ENCODE peak calls at places on chromosomes 16 and 17, in nine cellular contexts. One of them, this sample, is unnamed.

GRCh38 chr17:38715216-38715943 is 10.3 kb downstream of the MLLT6 start:
- DNase-seq in activated CD4-positive, alpha-beta T cell treated with anti-CD3 and anti-CD28 coated beads, Interleukin-2, amount 50 U/mL, for 1 hour: no peak
- DNase-seq in fibroblast of mammary gland: no peak
- DNase-seq in neuronal stem cell: no peak
- DNase-seq in left cardiac atrium: no peak
- DNase-seq in mammary epithelial cell: no peak
- DNase-seq in glutamatergic neuron: no peak
- DNase-seq in cortex of kidney: no peak
- DNase-seq in CD4-positive, alpha-beta T cell: no peak
- DNase-seq in this sample: no peak

GRCh38 chr16:62201911-62202310 is 165.7 kb upstream of the CDH8 start:
- DNase-seq in glutamatergic neuron: no peak
- DNase-seq in cortex of kidney: no peak
- DNase-seq in left cardiac atrium: no peak
- DNase-seq in neuronal stem cell: no peak
- DNase-seq in mammary epithelial cell: no peak
- DNase-seq in fibroblast of mammary gland: no peak
- DNase-seq in CD4-positive, alpha-beta T cell: no peak
- DNase-seq in activated CD4-positive, alpha-beta T cell treated with anti-CD3 and anti-CD28 coated beads, Interleukin-2, amount 50 U/mL, for 1 hour: no peak
- DNase-seq in this sample: no peak

GRCh38 chr17:79843475-79843916 is 4.3 kb upstream of the CBX4 start:
- DNase-seq in activated CD4-positive, alpha-beta T cell treated with anti-CD3 and anti-CD28 coated beads, Interleukin-2, amount 50 U/mL, for 1 hour: no peak
- DNase-seq in glutamatergic neuron: no peak
- DNase-seq in CD4-positive, alpha-beta T cell: no peak
- DNase-seq in cortex of kidney: no peak
- DNase-seq in fibroblast of mammary gland: no peak
- DNase-seq in neuronal stem cell: no peak
- DNase-seq in mammary epithelial cell: no peak
- DNase-seq in left cardiac atrium: no peak
- DNase-seq in this sample: no peak

GRCh38 chr17:4899341-4900230 is at the start of gene C17orf107:
- DNase-seq in mammary epithelial cell: no peak
- DNase-seq in neuronal stem cell: no peak
- DNase-seq in glutamatergic neuron: peak; percentile 86
- DNase-seq in CD4-positive, alpha-beta T cell: peak; percentile 88
- DNase-seq in left cardiac atrium: peak; percentile 90
- DNase-seq in cortex of kidney: no peak
- DNase-seq in activated CD4-positive, alpha-beta T cell treated with anti-CD3 and anti-CD28 coated beads, Interleukin-2, amount 50 U/mL, for 1 hour: peak; percentile 94
- DNase-seq in fibroblast of mammary gland: peak; percentile 93
- DNase-seq in this sample: peak; percentile 68

GRCh38 chr17:37392024-37392590 is 14.5 kb downstream of the ACACA start:
- DNase-seq in CD4-positive, alpha-beta T cell: no peak
- DNase-seq in mammary epithelial cell: peak; percentile 44
- DNase-seq in fibroblast of mammary gland: peak; percentile 83
- DNase-seq in left cardiac atrium: no peak
- DNase-seq in cortex of kidney: no peak
- DNase-seq in neuronal stem cell: no peak
- DNase-seq in glutamatergic neuron: no peak
- DNase-seq in activated CD4-positive, alpha-beta T cell treated with anti-CD3 and anti-CD28 coated beads, Interleukin-2, amount 50 U/mL, for 1 hour: no peak
- DNase-seq in this sample: peak; percentile 82

GRCh38 chr17:62856594-62856993 is 48.5 kb upstream of the MARCHF10 start:
- DNase-seq in neuronal stem cell: no peak
- DNase-seq in fibroblast of mammary gland: no peak
- DNase-seq in mammary epithelial cell: no peak
- DNase-seq in activated CD4-positive, alpha-beta T cell treated with anti-CD3 and anti-CD28 coated beads, Interleukin-2, amount 50 U/mL, for 1 hour: no peak
- DNase-seq in glutamatergic neuron: no peak
- DNase-seq in left cardiac atrium: no peak
- DNase-seq in cortex of kidney: no peak
- DNase-seq in CD4-positive, alpha-beta T cell: no peak
- DNase-seq in this sample: no peak

GRCh38 chr17:6569391-6570302 is 13.3 kb upstream of the PITPNM3 start:
- DNase-seq in cortex of kidney: no peak
- DNase-seq in left cardiac atrium: no peak
- DNase-seq in fibroblast of mammary gland: no peak
- DNase-seq in glutamatergic neuron: no peak
- DNase-seq in mammary epithelial cell: no peak
- DNase-seq in activated CD4-positive, alpha-beta T cell treated with anti-CD3 and anti-CD28 coated beads, Interleukin-2, amount 50 U/mL, for 1 hour: no peak
- DNase-seq in CD4-positive, alpha-beta T cell: no peak
- DNase-seq in neuronal stem cell: no peak
- DNase-seq in this sample: no peak

GRCh38 chr17:74603032-74603635 is 11.1 kb upstream of the CD300LD start:
- DNase-seq in cortex of kidney: no peak
- DNase-seq in fibroblast of mammary gland: no peak
- DNase-seq in left cardiac atrium: no peak
- DNase-seq in neuronal stem cell: no peak
- DNase-seq in CD4-positive, alpha-beta T cell: no peak
- DNase-seq in glutamatergic neuron: peak; percentile 50
- DNase-seq in activated CD4-positive, alpha-beta T cell treated with anti-CD3 and anti-CD28 coated beads, Interleukin-2, amount 50 U/mL, for 1 hour: no peak
- DNase-seq in mammary epithelial cell: no peak
- DNase-seq in this sample: no peak

GRCh38 chr17:5864910-5865657 is 205.1 kb upstream of the WSCD1 start:
- DNase-seq in fibroblast of mammary gland: no peak
- DNase-seq in glutamatergic neuron: no peak
- DNase-seq in activated CD4-positive, alpha-beta T cell treated with anti-CD3 and anti-CD28 coated beads, Interleukin-2, amount 50 U/mL, for 1 hour: no peak
- DNase-seq in CD4-positive, alpha-beta T cell: no peak
- DNase-seq in cortex of kidney: no peak
- DNase-seq in left cardiac atrium: no peak
- DNase-seq in mammary epithelial cell: no peak
- DNase-seq in neuronal stem cell: no peak
- DNase-seq in this sample: no peak

GRCh38 chr17:63082952-63083351 is 116.9 kb downstream of the TANC2 start:
- DNase-seq in CD4-positive, alpha-beta T cell: no peak
- DNase-seq in glutamatergic neuron: no peak
- DNase-seq in activated CD4-positive, alpha-beta T cell treated with anti-CD3 and anti-CD28 coated beads, Interleukin-2, amount 50 U/mL, for 1 hour: no peak
- DNase-seq in fibroblast of mammary gland: peak; percentile 46
- DNase-seq in left cardiac atrium: no peak
- DNase-seq in mammary epithelial cell: peak; percentile 14
- DNase-seq in neuronal stem cell: no peak
- DNase-seq in cortex of kidney: no peak
- DNase-seq in this sample: peak; percentile 28

This sample was measured in fibroblast of the aortic adventitia.